ENCODE peak calls at places on chromosomes 4 and X, in ten cellular contexts. B is endodermal cell; E is CD4-positive, CD25-positive, alpha-beta regulatory T cell; A is AG10803; X is uterus; P is upper lobe of right lung; O is CD8-positive, alpha-beta memory T cell; D is naive thymus-derived CD4-positive, alpha-beta T cell; G is left lung; J is A549. W is an unnamed sample.

GRCh38 chr4:83889802-83890201 is 353.9 kb downstream of the GPAT3 start:
- DNase-seq in B (no peak), E (no peak), A (peak), X (no peak), P (no peak), O (no peak), D (no peak), G (no peak), J (peak), W (no peak)

GRCh38 chr4:42280327-42281095 is 116.8 kb upstream of the SHISA3 start:
- DNase-seq in B (peak), E (peak), A (peak), X (no peak), P (no peak), O (no peak), D (no peak), G (no peak), J (no peak), W (no peak)

GRCh38 chr4:84938316-84938715 is 28.2 kb downstream of the WDFY3 start:
- DNase-seq in B (no peak), E (no peak), A (peak), X (no peak), P (no peak), O (no peak), D (no peak), G (no peak), J (no peak), W (no peak)

GRCh38 chr4:20626326-20626725 is 73.9 kb upstream of the PACRGL start:
- DNase-seq in B (no peak), E (no peak), A (no peak), X (no peak), P (no peak), O (no peak), D (no peak), G (no peak), J (no peak), W (no peak)

GRCh38 chrX:102711872-102712215 is 404 bp upstream of the GPRASP2 start:
- DNase-seq in B (peak), E (no peak), A (no peak), X (no peak), P (no peak), O (no peak), D (no peak), G (no peak), J (no peak), W (no peak)

GRCh38 chr4:7518871-7519637 is 84.3 kb upstream of the PSAPL1 start:
- DNase-seq in B (no peak), E (no peak), A (no peak), X (no peak), P (no peak), O (no peak), D (no peak), G (no peak), J (no peak), W (no peak)

GRCh38 chr4:169968999-169969398 is 57.2 kb downstream of the MFAP3L start:
- DNase-seq in B (no peak), E (no peak), A (peak), X (no peak), P (no peak), O (no peak), D (no peak), G (no peak), J (peak), W (no peak)

GRCh38 chrX:138917781-138918180 is 206.3 kb upstream of the FGF13 start:
- DNase-seq in B (no peak), E (no peak), A (peak), X (no peak), P (no peak), O (no peak), D (no peak), G (no peak), J (no peak), W (no peak)

GRCh38 chr4:8090312-8090711 is 68.3 kb downstream of the ABLIM2 start:
- DNase-seq in B (no peak), E (no peak), A (no peak), X (no peak), P (no peak), O (no peak), D (peak), G (peak), J (no peak), W (no peak)

GRCh38 chr4:184648220-184649025 is 824 bp downstream of the CASP3 start:
- DNase-seq in B (peak), E (peak), A (peak), X (peak), P (peak), O (peak), D (peak), G (peak), J (peak), W (no peak)

GRCh38 chr4:8019396-8020365 is 80.0 kb upstream of the AFAP1 start:
- DNase-seq in B (peak), E (no peak), A (no peak), X (no peak), P (peak), O (no peak), D (no peak), G (peak), J (no peak), W (no peak)

GRCh38 chrX:48934581-48935331 is 15.9 kb upstream of the PIM2 start:
- DNase-seq in B (no peak), E (peak), A (no peak), X (no peak), P (no peak), O (peak), D (peak), G (no peak), J (no peak), W (no peak)

GRCh38 chr4:26235500-26235899 is 85.3 kb upstream of the RBPJ start:
- DNase-seq in B (no peak), E (no peak), A (peak), X (peak), P (no peak), O (no peak), D (no peak), G (no peak), J (no peak), W (no peak)

GRCh38 chr4:186029731-186030421 is 39.1 kb upstream of the TLR3 start:
- DNase-seq in B (peak), E (no peak), A (peak), X (peak), P (peak), O (no peak), D (no peak), G (peak), J (no peak), W (no peak)

GRCh38 chrX:107672955-107673378 is 44.7 kb downstream of the PRPS1 start:
- DNase-seq in B (peak), E (peak), A (peak), X (peak), P (peak), O (peak), D (peak), G (peak), J (peak), W (no peak)

GRCh38 chrX:107674480-107675364 is 46.4 kb downstream of the PRPS1 start:
- DNase-seq in B (peak), E (no peak), A (peak), X (peak), P (peak), O (no peak), D (peak), G (no peak), J (no peak), W (no peak)

GRCh38 chrX:107675365-107675654 is 47.0 kb downstream of the PRPS1 start:
- DNase-seq in B (no peak), E (no peak), A (no peak), X (no peak), P (no peak), O (no peak), D (no peak), G (no peak), J (no peak), W (no peak)

GRCh38 chrX:107673933-107674479 is 45.7 kb downstream of the PRPS1 start:
- DNase-seq in B (peak), E (peak), A (peak), X (peak), P (peak), O (peak), D (peak), G (peak), J (no peak), W (no peak)

GRCh38 chrX:107673401-107673800 is 45.1 kb downstream of the PRPS1 start:
- DNase-seq in B (no peak), E (no peak), A (no peak), X (no peak), P (no peak), O (no peak), D (no peak), G (no peak), J (no peak), W (no peak)
- H3K4me3 ChIP-seq in B (no peak), E (peak), A (no peak), X (peak), P (peak), O (peak), D (peak), G (no peak), J (no peak), W (no peak)

DNA sequence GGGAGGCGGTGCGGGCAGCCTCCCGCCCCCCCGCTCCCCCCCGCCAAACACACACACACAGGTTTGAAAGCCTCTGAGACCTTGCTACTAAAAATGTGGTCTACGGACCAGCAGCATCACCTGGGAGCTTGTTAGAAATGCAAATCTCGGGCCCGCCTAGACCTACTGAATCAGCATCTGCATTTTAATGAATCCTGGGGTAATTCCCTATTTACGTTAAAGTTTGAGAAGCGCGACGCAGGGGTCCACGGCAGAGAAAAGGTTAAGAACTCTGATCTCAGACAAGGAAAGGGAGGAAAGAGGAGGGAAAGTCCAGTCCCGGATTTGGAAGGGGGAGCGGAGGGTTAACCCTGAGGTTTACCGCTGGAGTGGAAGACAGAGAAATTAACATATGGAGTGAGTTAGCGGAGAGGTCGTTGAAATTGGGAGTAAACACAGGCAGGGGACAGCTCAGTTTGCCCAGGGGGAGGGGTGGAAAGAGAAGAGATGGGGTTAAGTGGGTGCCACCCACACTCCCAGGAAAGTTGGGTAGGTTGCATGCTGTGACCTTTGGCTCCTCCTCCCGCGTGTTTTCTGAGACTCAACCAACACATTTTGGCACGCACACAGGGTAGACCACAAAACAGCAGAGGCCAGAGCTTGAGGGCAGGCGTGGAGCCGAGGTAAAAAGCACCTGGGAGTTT is 483.6 kb downstream of the BCOR start:
- DNase-seq in B (peak), E (peak), A (no peak), X (no peak), P (peak), O (no peak), D (peak), G (no peak), J (no peak), W (no peak)
- H3K4me3 ChIP-seq in B (peak), E (peak), A (no peak), X (peak), P (peak), O (peak), D (peak), G (peak), J (peak), W (no peak)

GRCh38 chrX:100410901-100411801 is 1.1 kb upstream of the PCDH19 start:
- DNase-seq in B (peak), E (no peak), A (no peak), X (no peak), P (no peak), O (no peak), D (no peak), G (peak), J (no peak), W (no peak)

GRCh38 chrX:100409316-100410082 is 574 bp downstream of the PCDH19 start:
- DNase-seq in B (peak), E (no peak), A (no peak), X (no peak), P (no peak), O (no peak), D (no peak), G (no peak), J (no peak), W (no peak)

GRCh38 chrX:100411802-100412333 is 1.8 kb upstream of the PCDH19 start:
- DNase-seq in B (no peak), E (no peak), A (no peak), X (no peak), P (no peak), O (no peak), D (no peak), G (no peak), J (no peak), W (no peak)

GRCh38 chrX:100408643-100409315 is 1.3 kb downstream of the PCDH19 start:
- DNase-seq in B (peak), E (no peak), A (no peak), X (no peak), P (no peak), O (no peak), D (no peak), G (no peak), J (no peak), W (no peak)

DNA sequence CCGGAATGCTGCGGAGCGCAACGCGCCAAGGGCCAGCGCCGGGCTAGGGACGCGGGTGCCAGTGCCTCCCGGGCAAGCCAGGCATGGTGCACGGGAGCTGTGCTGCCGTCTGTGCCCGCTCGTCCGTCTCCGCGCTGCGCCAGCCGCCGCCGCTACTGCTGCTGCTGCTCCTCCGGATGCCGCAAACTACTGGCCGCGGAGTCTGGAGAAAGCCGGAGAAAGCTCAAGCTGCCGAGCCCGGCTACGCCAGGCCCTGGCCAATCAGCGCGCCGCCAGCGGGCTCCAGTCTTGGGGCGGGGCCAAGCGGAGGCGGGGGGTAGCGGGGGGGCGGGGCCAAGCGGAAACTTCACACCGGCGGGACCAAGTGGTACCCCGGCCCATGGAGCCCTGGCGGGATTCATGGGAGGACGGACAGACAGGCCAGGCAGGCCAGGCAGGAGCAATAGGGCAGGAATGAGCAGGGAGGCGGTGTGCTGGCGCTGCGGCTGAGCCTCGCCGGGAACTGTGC is at the start of gene PCDH19:
- DNase-seq in B (peak), E (peak), A (peak), X (peak), P (peak), O (no peak), D (peak), G (peak), J (peak), W (no peak)
- H3K4me3 ChIP-seq in B (peak), E (no peak), A (peak), X (peak), P (peak), O (no peak), D (no peak), G (peak), J (peak), W (peak)

GRCh38 chrX:101483705-101484104 is 1.6 kb upstream of the ARMCX4 start:
- DNase-seq in B (peak), E (no peak), A (no peak), X (no peak), P (no peak), O (no peak), D (no peak), G (no peak), J (no peak), W (no peak)

GRCh38 chrX:101488796-101489195 is 3.5 kb downstream of the ARMCX4 start:
- DNase-seq in B (no peak), E (no peak), A (no peak), X (no peak), P (no peak), O (no peak), D (no peak), G (no peak), J (no peak), W (no peak)

GRCh38 chrX:101482296-101482695 is 3.0 kb upstream of the ARMCX4 start:
- DNase-seq in B (no peak), E (no peak), A (peak), X (no peak), P (no peak), O (no peak), D (no peak), G (no peak), J (no peak), W (no peak)

DNA sequence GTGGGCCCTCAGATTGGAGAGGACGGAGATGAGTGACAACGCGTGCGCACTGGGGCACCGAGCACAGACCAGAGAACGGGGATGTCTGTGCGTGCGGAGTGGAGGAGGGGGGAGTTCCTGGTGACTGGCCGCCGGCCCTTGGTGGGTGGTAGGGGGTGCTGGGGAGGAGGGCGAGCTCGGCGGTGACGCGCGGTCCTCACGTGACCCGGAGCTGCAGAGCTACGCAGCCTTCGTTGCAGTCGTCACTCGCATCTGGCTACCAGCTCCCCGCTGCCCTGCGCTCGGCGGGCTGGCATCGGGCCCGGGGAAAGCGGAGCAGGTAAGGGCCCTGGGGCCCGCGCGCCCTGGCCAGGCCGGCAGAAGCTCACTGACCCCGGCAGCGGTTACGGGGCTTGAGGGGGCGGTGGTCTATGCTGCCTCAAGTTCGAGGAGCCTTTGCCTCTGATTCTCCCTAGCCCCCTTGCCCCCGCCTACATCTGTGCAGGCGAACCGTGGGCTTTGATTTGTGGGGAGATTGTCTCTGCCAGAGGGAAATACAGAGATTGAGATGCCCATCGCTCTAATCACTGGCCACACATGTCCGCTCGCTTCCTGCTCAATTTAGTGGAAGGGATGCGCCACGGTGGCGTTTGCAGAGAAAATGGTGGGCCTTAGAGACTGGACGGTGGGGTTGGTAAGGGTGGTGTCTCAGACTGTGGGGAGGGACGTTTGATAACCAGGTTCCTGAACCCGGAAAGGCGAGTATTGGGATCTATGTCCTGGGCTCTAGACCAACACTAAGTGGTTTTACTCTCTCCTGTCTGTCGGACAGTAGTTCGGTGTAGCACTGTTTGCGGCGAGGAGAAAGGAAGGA is at the start of gene ARMCX4:
- DNase-seq in B (peak), E (peak), A (peak), X (peak), P (peak), O (peak), D (peak), G (peak), J (no peak), W (no peak)
- H3K4me3 ChIP-seq in B (peak), E (peak), A (peak), X (peak), P (peak), O (peak), D (peak), G (peak), J (no peak), W (peak)

GRCh38 chrX:155022587-155022986 is at the start of gene F8:
- DNase-seq in B (no peak), E (no peak), A (no peak), X (no peak), P (no peak), O (no peak), D (no peak), G (no peak), J (no peak), W (no peak)
- H3K4me3 ChIP-seq in B (no peak), E (no peak), A (no peak), X (no peak), P (peak), O (no peak), D (no peak), G (peak), J (no peak), W (no peak)

GRCh38 chrX:140822861-140823260 is 113.3 kb downstream of the LINC00632 start:
- DNase-seq in B (no peak), E (no peak), A (no peak), X (no peak), P (no peak), O (no peak), D (no peak), G (no peak), J (no peak), W (no peak)
- H3K4me3 ChIP-seq in B (no peak), E (no peak), A (no peak), X (no peak), P (no peak), O (no peak), D (no peak), G (no peak), J (no peak), W (no peak)

DNA sequence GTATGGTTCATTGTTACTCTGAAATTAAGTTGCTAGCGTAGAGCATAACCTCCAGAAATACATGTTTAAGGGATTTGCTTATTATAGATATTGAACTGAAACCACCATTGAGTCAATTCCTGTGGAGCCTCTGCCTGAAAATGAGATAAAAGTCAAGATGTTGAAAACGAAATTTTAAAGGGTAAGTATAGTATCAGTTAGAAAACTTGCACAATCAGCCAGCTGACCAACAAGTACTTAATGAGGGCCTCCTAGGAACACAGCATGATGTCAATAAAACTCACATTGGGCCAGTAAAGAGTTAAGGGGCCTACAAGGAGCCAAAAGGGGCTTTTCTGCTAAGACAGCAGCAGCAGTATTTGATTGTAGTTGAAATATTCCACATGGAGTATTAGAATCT is 314.0 kb upstream of the PPARGC1A start:
- DNase-seq in B (no peak), E (no peak), A (no peak), X (no peak), P (no peak), O (no peak), D (no peak), G (no peak), J (no peak), W (no peak)
- H3K4me3 ChIP-seq in B (no peak), E (no peak), A (no peak), X (no peak), P (no peak), O (no peak), D (no peak), G (no peak), J (no peak), W (no peak)